ENCODE peak calls at places on chromosome 1, in four cellular contexts. R is adrenal gland, L is pancreas, N is body of pancreas. M is an unnamed sample.

GRCh38 chr1:183227963-183228649 is 42.0 kb downstream of the LAMC2 start:
- DNase-seq in N (peak; percentile 29), R (peak; percentile 34), L (peak; percentile 42), M (peak; percentile 43)

GRCh38 chr1:96384611-96385010 is 337.0 kb upstream of the PTBP2 start:
- DNase-seq in L (no peak), N (no peak), R (no peak), M (no peak)

GRCh38 chr1:90925928-90926869 is 95.6 kb downstream of the ZNF644 start:
- DNase-seq in L (no peak), N (no peak), R (no peak), M (no peak)

GRCh38 chr1:24526940-24527542 is 24.4 kb downstream of the RCAN3 start:
- DNase-seq in L (no peak), N (no peak), R (no peak), M (no peak)

GRCh38 chr1:1630191-1630964 is 1.6 kb upstream of the MMP23B start:
- DNase-seq in N (peak; percentile 46), R (peak; percentile 59), L (no peak), M (peak; percentile 83)

GRCh38 chr1:192485692-192486436 is 89.7 kb upstream of the RGS1 start:
- DNase-seq in L (peak; percentile 87), R (peak; percentile 86), N (peak; percentile 92), M (peak; percentile 86)

GRCh38 chr1:235160965-235161684 is at the start of gene RBM34:
- DNase-seq in R (peak; percentile 93), L (peak; percentile 90), N (peak; percentile 92), M (peak; percentile 95)

GRCh38 chr1:26278835-26279597 is 870 bp upstream of the SH3BGRL3 start:
- DNase-seq in R (peak; percentile 54), L (peak; percentile 46), N (peak; percentile 60), M (peak; percentile 87)

GRCh38 chr1:6170742-6171201 is 9.3 kb downstream of the CHD5 start:
- DNase-seq in R (no peak), L (no peak), N (no peak), M (no peak)

GRCh38 chr1:167503626-167504458 is 14.5 kb downstream of the CD247 start:
- DNase-seq in N (no peak), R (no peak), L (no peak), M (no peak)

GRCh38 chr1:203464226-203464625 is 11.4 kb upstream of the PRELP start:
- DNase-seq in R (no peak), L (no peak), N (no peak), M (peak; percentile 85)

DNA sequence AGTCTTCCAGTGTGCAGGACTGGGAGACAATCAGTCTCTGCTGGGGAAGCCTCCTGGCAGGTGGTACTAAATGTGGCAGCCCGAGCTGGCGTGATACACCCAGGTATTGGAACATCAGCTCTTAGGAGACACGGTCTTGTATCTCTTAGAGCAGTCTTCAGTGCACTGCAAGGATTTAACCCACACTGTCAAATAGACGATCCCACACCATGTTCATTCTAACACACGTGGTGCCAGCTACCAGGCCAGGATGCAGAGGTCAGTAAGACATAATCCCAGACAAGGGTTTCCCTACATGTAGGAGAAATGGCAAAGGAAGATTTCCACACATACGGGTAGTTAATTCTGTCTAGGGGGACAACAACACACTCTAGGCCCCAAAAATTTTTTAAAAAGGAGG is 8.7 kb downstream of the TRIM11 start:
- DNase-seq in N (no peak), R (no peak), L (no peak), M (peak; percentile 7)
- H3K36me3 ChIP-seq in N (peaks cover 10% of the 10 kb centered on the region), R (no peaks in the 10 kb centered on the region), L (no peaks in the 10 kb centered on the region), M (peaks cover 63% of the 10 kb centered on the region)

GRCh38 chr1:110024613-110025012 is 9.8 kb upstream of the STRIP1 start:
- DNase-seq in L (no peak), N (no peak), R (no peak), M (no peak)
- H3K36me3 ChIP-seq in L (peaks cover 5% of the 10 kb centered on the region), N (peaks cover 39% of the 10 kb centered on the region), R (no peaks in the 10 kb centered on the region), M (peaks cover 50% of the 10 kb centered on the region)

DNA sequence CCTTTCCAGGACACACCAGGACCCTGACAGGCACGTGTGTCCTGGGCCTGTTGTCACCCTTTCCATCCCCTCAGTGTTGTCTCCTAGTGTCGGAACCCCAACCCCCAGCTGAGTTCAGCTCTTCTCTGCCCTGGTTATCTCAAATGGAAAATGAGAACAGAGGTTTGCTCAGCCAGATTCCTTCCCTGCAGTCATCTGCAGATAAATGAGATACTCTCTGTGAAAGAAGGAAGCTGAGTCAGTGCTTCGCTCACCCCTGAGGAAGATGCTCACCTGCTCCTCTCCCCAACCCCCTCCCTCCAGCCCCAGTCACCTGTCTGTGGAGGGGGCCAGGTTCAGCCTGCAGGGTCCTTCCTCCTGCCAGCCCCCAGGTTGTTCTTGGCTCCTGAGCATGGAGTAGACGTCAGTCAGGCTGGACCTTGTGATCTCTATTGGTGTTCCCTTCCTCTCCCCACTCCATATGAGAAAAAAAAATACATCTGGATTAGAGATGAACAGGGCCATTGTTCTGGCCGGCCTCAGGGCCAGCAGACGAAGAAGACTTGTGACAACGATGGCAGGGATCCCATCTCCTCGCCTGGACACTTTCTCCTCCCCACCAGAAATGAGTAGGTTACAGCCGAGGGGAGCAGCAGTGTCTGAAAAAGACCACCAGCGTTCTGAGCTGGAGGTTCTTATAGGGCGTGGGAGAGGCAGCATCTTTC is 20.9 kb downstream of the PHGDH start:
- DNase-seq in N (no peak), L (no peak), R (no peak), M (no peak)
- H3K36me3 ChIP-seq in N (no peaks in the 10 kb centered on the region), L (no peaks in the 10 kb centered on the region), R (no peaks in the 10 kb centered on the region), M (peaks cover 64% of the 10 kb centered on the region)

DNA sequence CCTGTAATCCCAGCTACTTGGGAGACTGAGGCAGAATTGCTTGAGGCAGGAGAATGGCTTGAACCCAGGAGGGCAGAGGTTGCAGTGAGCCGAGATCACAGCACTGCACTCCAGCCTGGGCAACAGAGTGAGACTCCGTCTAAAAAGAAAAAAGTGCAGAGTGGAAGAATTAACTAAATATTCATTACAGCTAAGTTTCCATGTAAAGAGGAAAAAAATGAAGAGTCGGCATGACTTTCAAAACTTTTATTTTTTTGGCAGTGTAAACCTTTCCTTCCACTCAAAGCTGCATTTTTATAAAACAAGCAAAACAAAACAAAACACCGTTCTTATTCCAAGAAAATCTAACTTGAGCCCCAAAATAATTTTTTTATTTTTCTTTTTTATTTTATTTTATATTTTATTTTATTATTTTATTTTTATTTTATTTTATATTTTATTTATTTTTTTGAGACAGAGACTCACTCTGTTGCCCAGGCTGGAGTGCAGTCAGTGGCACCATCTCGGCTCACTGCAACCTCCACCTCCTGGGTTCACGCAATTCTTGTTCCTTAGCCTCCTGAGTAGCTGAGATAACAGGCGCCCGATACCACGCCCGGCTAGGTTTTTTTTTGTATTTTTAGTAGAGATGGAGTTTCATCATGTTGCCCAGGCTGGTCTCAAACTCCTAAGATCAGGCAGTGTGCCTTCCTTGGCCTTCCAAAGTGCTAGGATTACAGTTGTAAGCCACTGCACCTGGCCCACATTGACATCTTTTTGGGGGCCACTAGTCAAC is 62.9 kb downstream of the PACC1 start:
- DNase-seq in R (no peak), N (no peak), L (no peak), M (no peak)
- H3K36me3 ChIP-seq in R (no peaks in the 10 kb centered on the region), N (peaks cover 13% of the 10 kb centered on the region), L (no peaks in the 10 kb centered on the region), M (peaks cover 45% of the 10 kb centered on the region)